ENCODE peak calls at places on chromosomes 11 and 22, in four cellular contexts. G is neuronal stem cell, M is mesendoderm, J is IMR-90. P is an unnamed sample.

GRCh38 chr11:2317354-2318050 is 15.7 kb downstream of the TSPAN32 start:
- DNase-seq in G (no peak), M (no peak), J (no peak), P (no peak)

GRCh38 chr22:29751669-29752068 is 15.1 kb downstream of the ZMAT5 start:
- DNase-seq in J (no peak), M (no peak), G (no peak), P (no peak)

GRCh38 chr11:9385288-9385902 is 943 bp downstream of the IPO7 start:
- DNase-seq in J (no peak), M (peak; percentile 84), G (no peak), P (no peak)

GRCh38 chr11:2684581-2684980 is 15.2 kb downstream of the KCNQ1OT1 start:
- DNase-seq in M (no peak), J (no peak), G (no peak), P (no peak)

GRCh38 chr11:20172721-20173447 is 12.6 kb upstream of the DBX1 start:
- DNase-seq in M (no peak), G (no peak), J (no peak), P (no peak)

GRCh38 chr11:25615076-25615475 is 716.9 kb upstream of the ANO3 start:
- DNase-seq in J (no peak), M (no peak), G (no peak), P (no peak)

GRCh38 chr11:128624269-128625170 is 37.2 kb upstream of the ETS1 start:
- DNase-seq in M (no peak), J (no peak), G (no peak), P (peak; percentile 43)

GRCh38 chr22:29877620-29878019 is 5.4 kb upstream of the MTMR3 start:
- DNase-seq in G (no peak), M (no peak), J (peak; percentile 31), P (no peak)

GRCh38 chr22:19234126-19234896 is 55.8 kb upstream of the SLC25A1 start:
- DNase-seq in G (no peak), J (no peak), M (no peak), P (no peak)

GRCh38 chr11:44777537-44778199 is 50.9 kb downstream of the TSPAN18 start:
- DNase-seq in M (no peak), G (no peak), J (no peak), P (no peak)

GRCh38 chr11:10540546-10540914 is 457 bp downstream of the RNF141 start:
- DNase-seq in G (no peak), M (peak; percentile 47), J (peak; percentile 18), P (no peak)

GRCh38 chr11:3222003-3222855 is 3.6 kb upstream of the MRGPRG start:
- DNase-seq in M (no peak), J (no peak), G (no peak), P (no peak)

GRCh38 chr11:69840371-69841169 is 21.4 kb upstream of the FGF3 start:
- DNase-seq in G (no peak), J (no peak), M (no peak), P (peak; percentile 46)

GRCh38 chr11:27934830-27935145 is 173.2 kb downstream of the KIF18A start:
- DNase-seq in G (no peak), M (peak; percentile 89), J (peak; percentile 98), P (no peak)

GRCh38 chr11:100849009-100849913 is 162.2 kb downstream of the ARHGAP42 start:
- DNase-seq in G (no peak), M (no peak), J (peak; percentile 91), P (no peak)

GRCh38 chr11:128737704-128738103 is 43.8 kb downstream of the FLI1 start:
- DNase-seq in M (no peak), J (no peak), G (no peak), P (no peak)

GRCh38 chr11:2924381-2924780 is 4.8 kb downstream of the PHLDA2 start:
- DNase-seq in M (no peak), J (no peak), G (no peak), P (no peak)

GRCh38 chr11:119361961-119362725 is 15.6 kb upstream of the MFRP start:
- DNase-seq in G (no peak), M (no peak), J (no peak), P (no peak)

GRCh38 chr11:119363081-119363861 is 16.8 kb upstream of the MFRP start:
- DNase-seq in M (no peak), J (no peak), G (no peak), P (no peak)

GRCh38 chr11:119363874-119364590 is 17.5 kb downstream of the USP2 start:
- DNase-seq in J (no peak), M (peak; percentile 56), G (peak; percentile 63), P (no peak)

GRCh38 chr11:119361056-119361787 is 14.7 kb upstream of the MFRP start:
- DNase-seq in J (peak; percentile 87), G (peak; percentile 62), M (peak; percentile 95), P (no peak)

DNA sequence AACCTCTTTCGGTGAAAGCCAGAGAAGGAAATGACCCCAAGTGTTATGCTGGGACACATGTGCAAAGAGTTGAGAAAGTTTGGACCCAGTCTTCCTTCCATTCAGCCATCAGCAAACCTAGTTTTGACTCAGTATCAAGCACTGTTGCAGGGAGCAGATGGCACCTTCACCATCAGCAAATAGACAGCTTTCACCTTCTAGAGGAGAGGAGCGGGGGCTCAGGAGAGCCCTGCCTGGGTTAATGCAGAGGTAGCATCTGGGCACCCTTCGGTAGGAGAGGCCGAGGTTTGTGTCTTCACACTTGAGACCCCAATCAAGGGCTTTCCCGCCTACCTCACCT is 16.2 kb upstream of the MFRP start:
- DNase-seq in J (no peak), G (no peak), M (no peak), P (no peak)
- H2BK15ac ChIP-seq in J (no peak overlapping the region), G (no peak overlapping the region), M (no peak overlapping the region), P (no peak overlapping the region)

GRCh38 chr22:48667289-48667688 is 1160.4 kb downstream of the BRD1 start:
- DNase-seq in J (no peak), M (no peak), G (no peak), P (no peak)

GRCh38 chr22:48665286-48666010 is 1162.2 kb downstream of the BRD1 start:
- DNase-seq in M (no peak), G (no peak), J (no peak), P (no peak)

GRCh38 chr22:48669226-48669625 is 1158.4 kb downstream of the BRD1 start:
- DNase-seq in M (no peak), J (no peak), G (no peak), P (no peak)

GRCh38 chr22:48664586-48664985 is 1163.1 kb downstream of the BRD1 start:
- DNase-seq in G (no peak), J (no peak), M (no peak), P (no peak)

DNA sequence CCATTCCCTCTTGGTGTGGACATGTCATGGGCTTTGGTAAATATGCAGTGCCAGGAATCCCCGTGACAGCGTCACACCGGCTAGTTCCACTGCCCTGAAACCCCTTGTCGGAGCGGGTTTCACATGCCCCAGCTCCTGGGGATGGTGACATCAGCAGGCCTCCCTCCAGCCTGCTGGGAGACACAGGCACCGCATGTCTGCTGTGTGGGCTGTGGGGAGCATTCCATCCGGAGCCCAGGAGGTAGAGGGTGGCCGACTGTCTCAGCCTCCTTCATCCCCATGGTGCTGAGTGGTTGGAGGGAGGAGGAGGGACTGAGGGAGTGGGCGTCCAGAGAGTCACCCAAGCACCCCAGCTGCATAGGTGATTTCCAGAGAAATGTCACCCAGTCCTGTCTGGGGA is 1161.1 kb downstream of the BRD1 start:
- DNase-seq in M (no peak), G (no peak), J (no peak), P (no peak)
- H2BK15ac ChIP-seq in M (no peak overlapping the region), G (no peak overlapping the region), J (no peak overlapping the region), P (no peak overlapping the region)

DNA sequence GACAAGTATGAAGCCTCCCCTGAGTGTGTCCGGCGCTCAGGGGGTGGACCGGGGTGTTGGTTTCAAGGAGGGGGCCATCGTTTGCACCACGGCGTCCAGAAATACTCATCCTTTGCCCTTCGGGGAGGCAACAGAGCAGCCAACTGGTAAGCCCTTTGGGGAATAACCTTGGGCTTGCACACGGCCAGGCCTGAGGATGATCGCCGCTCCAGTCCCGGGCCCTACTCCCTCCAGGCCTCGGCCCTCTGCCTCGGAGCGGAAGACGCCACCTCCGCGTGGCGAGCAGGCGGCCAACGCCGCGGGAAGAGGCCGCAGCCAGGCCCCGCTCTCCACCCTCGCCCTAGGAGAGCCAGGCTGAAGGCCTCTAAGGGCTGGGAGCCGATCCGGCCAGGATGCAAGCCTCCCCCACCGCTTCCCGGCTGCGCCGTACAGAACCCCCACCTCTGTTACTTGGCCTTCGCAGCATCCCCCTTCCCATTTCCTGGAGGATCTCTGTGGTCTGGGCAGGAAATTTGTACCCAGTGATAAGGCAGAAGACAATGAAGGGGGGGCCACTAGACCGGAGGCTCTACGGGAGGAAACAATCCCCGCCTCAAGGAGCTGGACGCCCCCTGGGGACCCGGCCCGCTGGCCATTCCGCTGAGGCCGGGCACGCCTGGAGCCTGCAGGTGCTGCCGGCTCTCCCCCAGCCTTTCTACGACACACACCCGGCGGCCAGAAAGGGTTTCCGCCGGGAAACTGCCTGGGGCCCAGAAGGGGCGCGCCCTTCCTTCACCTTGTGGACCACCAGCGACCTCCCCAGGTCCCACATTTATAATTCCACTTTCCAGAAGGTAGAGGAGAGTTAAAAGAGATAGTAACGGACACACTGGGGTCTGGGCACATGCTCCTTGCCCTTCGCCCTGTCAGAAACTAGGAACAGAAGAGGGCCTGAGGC is 2.6 kb downstream of the ESAM start:
- DNase-seq in G (no peak), J (no peak), M (peak; percentile 57), P (peak; percentile 72)
- H2BK15ac ChIP-seq in G (peak overlapping the region; percentile 39), J (no peak overlapping the region), M (no peak overlapping the region), P (no peak overlapping the region)

DNA sequence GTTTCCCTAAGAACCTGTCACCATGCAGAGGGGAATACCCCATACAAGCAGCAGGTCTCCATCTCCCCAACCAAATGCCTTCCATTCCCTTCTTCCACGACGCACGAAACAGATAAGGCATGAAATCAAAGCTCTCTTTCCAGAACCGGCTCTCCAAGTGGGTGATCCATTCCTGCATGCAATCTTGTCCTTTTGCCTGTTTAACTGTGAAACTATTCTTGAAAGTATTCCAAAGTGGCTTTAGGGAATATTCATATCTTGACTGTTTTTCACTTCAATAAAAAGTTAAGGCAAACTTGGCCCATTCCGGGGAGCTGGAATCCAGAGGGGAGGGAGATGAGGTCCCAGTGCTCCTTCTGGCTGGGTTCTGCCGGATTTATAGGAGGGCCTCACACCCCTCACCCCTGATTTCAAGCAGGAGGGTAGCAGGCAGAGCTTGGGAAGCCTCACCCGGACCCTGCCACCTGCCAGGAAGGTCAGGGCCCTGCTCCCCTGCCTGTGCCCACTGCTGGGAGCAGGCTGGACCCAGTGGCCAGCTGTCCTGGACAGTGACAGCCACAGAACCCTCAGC is 60.9 kb downstream of the SCGB1A1 start:
- DNase-seq in J (no peak), M (no peak), G (no peak), P (no peak)
- H2BK15ac ChIP-seq in J (peak overlapping the region; percentile 48), M (no peak overlapping the region), G (peak overlapping the region; percentile 51), P (no peak overlapping the region)

GRCh38 chr11:66545701-66546367 is at the start of gene ZDHHC24:
- DNase-seq in J (peak; percentile 95), M (peak; percentile 98), G (peak; percentile 97), P (peak; percentile 95)
- H2BK15ac ChIP-seq in J (no peak within 1 kb of the TSS), M (no peak within 1 kb of the TSS), G (peak within 1 kb of the TSS; percentile 94), P (no peak within 1 kb of the TSS)

GRCh38 chr11:113288286-113288863 is 26.0 kb upstream of the TTC12 start:
- DNase-seq in G (no peak), J (no peak), M (no peak), P (no peak)

GRCh38 chr11:113283881-113284280 is 30.5 kb upstream of the TTC12 start:
- DNase-seq in G (no peak), M (no peak), J (no peak), P (no peak)

GRCh38 chr11:113289341-113290187 is 24.8 kb upstream of the TTC12 start:
- DNase-seq in M (peak; percentile 68), G (peak; percentile 65), J (peak; percentile 38), P (peak; percentile 86)

GRCh38 chr11:113286001-113286400 is 28.4 kb upstream of the TTC12 start:
- DNase-seq in M (no peak), J (no peak), G (no peak), P (no peak)

GRCh38 chr11:113286509-113287497 is 27.6 kb upstream of the TTC12 start:
- DNase-seq in M (no peak), G (no peak), J (no peak), P (no peak)
- H2BK15ac ChIP-seq in M (no peak overlapping the region), G (no peak overlapping the region), J (no peak overlapping the region), P (no peak overlapping the region)

GRCh38 chr11:111601979-111602864 is at the start of gene SIK2:
- DNase-seq in G (peak; percentile 94), M (peak; percentile 98), J (peak; percentile 94), P (peak; percentile 92)
- H2BK15ac ChIP-seq in G (peak within 1 kb of the TSS; percentile 85), M (no peak within 1 kb of the TSS), J (peak within 1 kb of the TSS; percentile 60), P (no peak within 1 kb of the TSS)

P was measured in H1.